ENCODE peak calls at places on chromosomes 11 and 22, in six cellular contexts. One of them, this sample, is unnamed. For H3K4me1, the result is how much of the 10 kb centered on the place peaks cover.

GRCh38 chr11:95568236-95568635 is 221.3 kb downstream of the FAM76B start:
- DNase-seq in CD8-positive, alpha-beta T cell: no peak
- DNase-seq in ascending aorta: no peak
- DNase-seq in fibroblast of lung: no peak
- DNase-seq in stomach: no peak
- DNase-seq in GM23248: no peak
- DNase-seq in this sample: no peak

GRCh38 chr11:66336234-66337102 is at the start of gene RIN1:
- DNase-seq in GM23248: peak
- DNase-seq in CD8-positive, alpha-beta T cell: no peak
- DNase-seq in ascending aorta: peak
- DNase-seq in fibroblast of lung: peak
- DNase-seq in stomach: peak
- DNase-seq in this sample: peak

GRCh38 chr11:94882931-94883330 is 90.4 kb downstream of the CWC15 start:
- DNase-seq in ascending aorta: no peak
- DNase-seq in CD8-positive, alpha-beta T cell: no peak
- DNase-seq in fibroblast of lung: no peak
- DNase-seq in stomach: no peak
- DNase-seq in GM23248: no peak
- DNase-seq in this sample: no peak

GRCh38 chr11:118939948-118940598 is 14.3 kb upstream of the BCL9L start:
- DNase-seq in ascending aorta: no peak
- DNase-seq in fibroblast of lung: no peak
- DNase-seq in stomach: no peak
- DNase-seq in GM23248: peak
- DNase-seq in CD8-positive, alpha-beta T cell: no peak
- DNase-seq in this sample: no peak

GRCh38 chr11:105282658-105283057 is 143.1 kb upstream of the CARD18 start:
- DNase-seq in GM23248: no peak
- DNase-seq in fibroblast of lung: no peak
- DNase-seq in stomach: no peak
- DNase-seq in ascending aorta: no peak
- DNase-seq in CD8-positive, alpha-beta T cell: no peak
- DNase-seq in this sample: no peak

GRCh38 chr11:33802414-33802950 is 28.2 kb upstream of the FBXO3 start:
- DNase-seq in stomach: peak
- DNase-seq in fibroblast of lung: peak
- DNase-seq in ascending aorta: peak
- DNase-seq in CD8-positive, alpha-beta T cell: no peak
- DNase-seq in GM23248: peak
- DNase-seq in this sample: peak

GRCh38 chr22:30079952-30080533 is at the start of gene HORMAD2:
- DNase-seq in fibroblast of lung: peak
- DNase-seq in CD8-positive, alpha-beta T cell: no peak
- DNase-seq in ascending aorta: no peak
- DNase-seq in stomach: no peak
- DNase-seq in GM23248: peak
- DNase-seq in this sample: no peak

GRCh38 chr11:123628936-123629683 is 25.3 kb downstream of the SCN3B start:
- DNase-seq in fibroblast of lung: peak
- DNase-seq in stomach: peak
- DNase-seq in ascending aorta: no peak
- DNase-seq in CD8-positive, alpha-beta T cell: no peak
- DNase-seq in GM23248: peak
- DNase-seq in this sample: no peak

GRCh38 chr11:78420796-78421209 is 3.2 kb upstream of the GAB2 start:
- DNase-seq in stomach: peak
- DNase-seq in GM23248: peak
- DNase-seq in CD8-positive, alpha-beta T cell: no peak
- DNase-seq in ascending aorta: peak
- DNase-seq in fibroblast of lung: peak
- DNase-seq in this sample: no peak

GRCh38 chr11:86152006-86152862 is 83.3 kb upstream of the PICALM start:
- DNase-seq in fibroblast of lung: no peak
- DNase-seq in CD8-positive, alpha-beta T cell: no peak
- DNase-seq in GM23248: peak
- DNase-seq in ascending aorta: no peak
- DNase-seq in stomach: no peak
- DNase-seq in this sample: peak

GRCh38 chr11:121892863-121893262 is 223.2 kb downstream of the BLID start:
- DNase-seq in stomach: no peak
- DNase-seq in GM23248: peak
- DNase-seq in ascending aorta: no peak
- DNase-seq in fibroblast of lung: peak
- DNase-seq in CD8-positive, alpha-beta T cell: no peak
- DNase-seq in this sample: peak

GRCh38 chr11:15761235-15761634 is 595.1 kb downstream of the SOX6 start:
- DNase-seq in stomach: no peak
- DNase-seq in CD8-positive, alpha-beta T cell: no peak
- DNase-seq in fibroblast of lung: no peak
- DNase-seq in GM23248: no peak
- DNase-seq in ascending aorta: no peak
- DNase-seq in this sample: no peak

GRCh38 chr11:57413681-57414080 is 13.2 kb downstream of the SLC43A3 start:
- DNase-seq in ascending aorta: no peak
- DNase-seq in fibroblast of lung: no peak
- DNase-seq in GM23248: no peak
- DNase-seq in stomach: no peak
- DNase-seq in CD8-positive, alpha-beta T cell: no peak
- DNase-seq in this sample: no peak

GRCh38 chr22:20242393-20243175 is 25.5 kb downstream of the RTN4R start:
- DNase-seq in fibroblast of lung: no peak
- DNase-seq in GM23248: no peak
- DNase-seq in stomach: no peak
- DNase-seq in ascending aorta: no peak
- DNase-seq in CD8-positive, alpha-beta T cell: no peak
- DNase-seq in this sample: no peak

GRCh38 chr22:32920032-32920628 is 118.6 kb downstream of the TIMP3 start:
- DNase-seq in ascending aorta: no peak
- DNase-seq in fibroblast of lung: peak
- DNase-seq in CD8-positive, alpha-beta T cell: no peak
- DNase-seq in GM23248: peak
- DNase-seq in stomach: no peak
- DNase-seq in this sample: no peak

GRCh38 chr11:692824-693414 is 2.1 kb downstream of the DEAF1 start:
- DNase-seq in CD8-positive, alpha-beta T cell: peak
- DNase-seq in fibroblast of lung: peak
- DNase-seq in GM23248: no peak
- DNase-seq in ascending aorta: no peak
- DNase-seq in stomach: no peak
- DNase-seq in this sample: no peak

GRCh38 chr11:34784318-34784841 is 131.8 kb downstream of the APIP start:
- DNase-seq in ascending aorta: no peak
- DNase-seq in GM23248: no peak
- DNase-seq in stomach: no peak
- DNase-seq in fibroblast of lung: no peak
- DNase-seq in CD8-positive, alpha-beta T cell: no peak
- DNase-seq in this sample: no peak

GRCh38 chr22:40721266-40721665 is 42.0 kb downstream of the MCHR1 start:
- DNase-seq in fibroblast of lung: peak
- DNase-seq in GM23248: peak
- DNase-seq in stomach: no peak
- DNase-seq in ascending aorta: no peak
- DNase-seq in CD8-positive, alpha-beta T cell: no peak
- DNase-seq in this sample: no peak

GRCh38 chr11:96317576-96317975 is 25.4 kb downstream of the MAML2 start:
- DNase-seq in fibroblast of lung: no peak
- DNase-seq in stomach: no peak
- DNase-seq in ascending aorta: no peak
- DNase-seq in CD8-positive, alpha-beta T cell: no peak
- DNase-seq in GM23248: no peak
- DNase-seq in this sample: no peak

GRCh38 chr11:132631956-132632355 is 900.3 kb downstream of the OPCML start:
- DNase-seq in GM23248: peak
- DNase-seq in ascending aorta: no peak
- DNase-seq in fibroblast of lung: peak
- DNase-seq in stomach: no peak
- DNase-seq in CD8-positive, alpha-beta T cell: no peak
- DNase-seq in this sample: no peak

GRCh38 chr22:17773606-17774205 is 563 bp downstream of the BID start:
- DNase-seq in ascending aorta: no peak
- DNase-seq in fibroblast of lung: no peak
- DNase-seq in GM23248: peak
- DNase-seq in stomach: peak
- DNase-seq in CD8-positive, alpha-beta T cell: peak
- DNase-seq in this sample: no peak

GRCh38 chr11:74418509-74418895 is 20.3 kb upstream of the PGM2L1 start:
- DNase-seq in stomach: no peak
- DNase-seq in CD8-positive, alpha-beta T cell: no peak
- DNase-seq in ascending aorta: no peak
- DNase-seq in GM23248: peak
- DNase-seq in fibroblast of lung: peak
- DNase-seq in this sample: no peak

GRCh38 chr11:44775366-44776356 is 48.9 kb downstream of the TSPAN18 start:
- DNase-seq in CD8-positive, alpha-beta T cell: peak
- DNase-seq in ascending aorta: peak
- DNase-seq in stomach: peak
- DNase-seq in fibroblast of lung: peak
- DNase-seq in GM23248: peak
- DNase-seq in this sample: peak

DNA sequence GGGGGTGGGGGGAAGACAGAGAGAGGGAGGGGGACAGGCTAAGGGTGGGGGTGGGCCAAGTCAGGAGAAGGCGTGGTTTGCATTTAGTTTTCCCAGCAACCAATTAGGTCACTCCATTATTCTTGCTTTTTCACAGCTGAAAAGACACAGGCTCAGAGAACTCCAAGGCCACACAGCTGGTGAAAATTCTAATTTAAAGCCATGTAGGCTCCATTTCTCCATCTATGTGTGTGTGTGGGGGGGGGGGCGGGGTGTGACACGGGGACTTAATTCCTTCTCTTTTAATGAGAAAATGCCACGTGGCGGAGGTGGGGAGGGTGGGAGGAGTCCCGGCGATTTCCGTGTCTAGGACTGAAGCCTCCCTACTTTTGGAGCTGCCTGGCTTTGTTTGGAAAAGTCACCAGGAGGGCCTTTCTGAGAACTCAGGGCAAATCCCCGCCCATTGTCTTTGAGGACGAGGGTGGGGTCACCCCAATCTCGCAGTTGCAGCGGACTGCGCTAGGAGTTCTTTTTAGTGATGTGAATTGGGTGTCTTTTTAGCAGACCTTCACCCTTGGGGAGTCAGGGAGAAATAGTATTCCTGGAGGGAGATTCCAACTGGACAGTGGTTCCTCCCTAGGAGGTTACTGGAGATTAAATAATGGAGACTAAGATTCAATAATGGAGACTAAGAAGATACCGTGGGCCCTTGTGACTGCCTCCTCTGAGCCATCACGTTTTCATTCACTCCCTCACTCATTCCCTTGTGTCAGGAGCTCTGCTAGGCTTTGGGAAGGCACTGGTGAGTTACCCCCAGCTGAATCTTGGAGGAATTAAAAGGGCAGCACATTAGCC is 36.4 kb upstream of the PTPRJ start:
- DNase-seq in fibroblast of lung: no peak
- DNase-seq in CD8-positive, alpha-beta T cell: no peak
- DNase-seq in ascending aorta: no peak
- DNase-seq in stomach: no peak
- DNase-seq in GM23248: no peak
- DNase-seq in this sample: no peak
- H3K4me3 ChIP-seq in fibroblast of lung: no peak
- H3K4me3 ChIP-seq in CD8-positive, alpha-beta T cell: no peak
- H3K4me3 ChIP-seq in ascending aorta: no peak
- H3K4me3 ChIP-seq in stomach: no peak
- H3K4me3 ChIP-seq in GM23248: no peak
- H3K4me3 ChIP-seq in this sample: no peak

GRCh38 chr11:64148917-64149617 is 16.8 kb downstream of the MACROD1 start:
- DNase-seq in ascending aorta: no peak
- DNase-seq in fibroblast of lung: no peak
- DNase-seq in CD8-positive, alpha-beta T cell: no peak
- DNase-seq in stomach: no peak
- DNase-seq in GM23248: no peak
- DNase-seq in this sample: no peak
- H3K4me1 ChIP-seq in ascending aorta: under half
- H3K4me1 ChIP-seq in fibroblast of lung: under half
- H3K4me1 ChIP-seq in CD8-positive, alpha-beta T cell: under half
- H3K4me1 ChIP-seq in stomach: under half
- H3K4me1 ChIP-seq in GM23248: under half
- H3K4me1 ChIP-seq in this sample: under half

DNA sequence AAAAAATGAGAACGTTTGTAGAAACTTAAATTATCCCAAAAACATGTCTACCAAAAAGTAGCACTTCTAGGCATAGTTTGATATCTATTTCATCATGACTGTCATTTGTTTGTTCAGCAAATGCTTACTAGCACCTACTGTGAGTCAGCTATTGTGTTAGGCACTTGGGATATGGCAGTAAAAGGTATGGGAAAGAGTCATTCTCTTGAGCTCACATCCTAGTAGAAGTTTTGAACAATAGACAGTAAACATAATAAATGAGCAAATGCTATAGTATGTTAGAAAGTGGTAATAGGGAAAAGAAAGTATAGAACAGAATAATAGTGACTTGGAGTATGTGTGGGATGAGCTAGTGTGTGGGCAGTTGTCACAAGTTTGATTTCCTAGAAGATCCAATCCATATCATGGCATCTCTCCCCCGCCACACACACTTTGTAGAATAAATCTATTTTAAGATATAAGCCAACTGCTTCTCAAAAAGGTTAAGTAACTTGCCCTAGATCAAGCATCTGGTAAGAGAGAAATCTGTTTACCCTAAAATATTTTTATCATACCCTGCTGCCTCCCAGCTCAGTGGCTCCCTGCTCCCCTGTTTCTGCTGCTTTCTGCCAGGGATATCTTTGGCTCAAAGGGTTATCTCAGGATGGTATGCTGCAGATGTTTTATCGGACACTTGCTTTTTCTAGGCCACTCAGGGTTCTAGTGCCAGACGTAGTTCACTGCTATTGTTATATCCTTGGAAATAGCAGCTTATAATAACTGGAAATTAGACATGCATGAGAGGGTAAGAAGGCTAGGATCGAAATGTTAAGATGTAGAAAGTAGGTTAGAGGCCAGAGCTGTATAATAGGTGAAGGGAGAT is 129.7 kb downstream of the NCAM1 start:
- DNase-seq in ascending aorta: no peak
- DNase-seq in GM23248: no peak
- DNase-seq in CD8-positive, alpha-beta T cell: no peak
- DNase-seq in stomach: no peak
- DNase-seq in fibroblast of lung: no peak
- DNase-seq in this sample: no peak
- H3K4me3 ChIP-seq in ascending aorta: no peak
- H3K4me3 ChIP-seq in GM23248: no peak
- H3K4me3 ChIP-seq in CD8-positive, alpha-beta T cell: no peak
- H3K4me3 ChIP-seq in stomach: no peak
- H3K4me3 ChIP-seq in fibroblast of lung: no peak
- H3K4me3 ChIP-seq in this sample: no peak

GRCh38 chr22:44666207-44666585 is 35.8 kb upstream of the PRR5 start:
- DNase-seq in ascending aorta: no peak
- DNase-seq in stomach: no peak
- DNase-seq in fibroblast of lung: peak
- DNase-seq in GM23248: no peak
- DNase-seq in CD8-positive, alpha-beta T cell: no peak
- DNase-seq in this sample: no peak
- H3K4me1 ChIP-seq in ascending aorta: under half
- H3K4me1 ChIP-seq in stomach: half or more
- H3K4me1 ChIP-seq in fibroblast of lung: under half
- H3K4me1 ChIP-seq in GM23248: under half
- H3K4me1 ChIP-seq in CD8-positive, alpha-beta T cell: half or more
- H3K4me1 ChIP-seq in this sample: under half